ENCODE peak calls at places on chromosomes 12 and 14, in seven cellular contexts. Q is HCT116, B is GM23338, Y is breast epithelium, G is SK-N-SH, R is suprapubic skin, I is H1. M is an unnamed sample. For H3K36me3, the result is how much of the 10 kb centered on the place peaks cover.

GRCh38 chr12:122841544-122842321 is 6.5 kb downstream of the HIP1R start:
- DNase-seq in Q (peak), B (peak), Y (peak), G (peak), R (no peak), I (no peak), M (peak)

GRCh38 chr12:8904665-8905064 is 9.6 kb upstream of the PHC1 start:
- DNase-seq in Q (no peak), B (no peak), Y (no peak), G (no peak), R (no peak), I (no peak), M (no peak)

GRCh38 chr12:12714276-12715001 is 2.7 kb upstream of the CDKN1B start:
- DNase-seq in Q (no peak), B (peak), Y (no peak), G (no peak), R (no peak), I (no peak), M (peak)

GRCh38 chr12:68483592-68484373 is 126.9 kb upstream of the RAP1B start:
- DNase-seq in Q (no peak), B (no peak), Y (no peak), G (no peak), R (no peak), I (no peak), M (no peak)

GRCh38 chr14:58272589-58273372 is 25.6 kb upstream of the ARID4A start:
- DNase-seq in Q (no peak), B (peak), Y (no peak), G (no peak), R (no peak), I (no peak), M (peak)

GRCh38 chr12:53077030-53077429 is 2.2 kb downstream of the SPRYD3 start:
- DNase-seq in Q (no peak), B (no peak), Y (no peak), G (no peak), R (peak), I (no peak), M (no peak)

GRCh38 chr12:131855521-131856142 is 27.4 kb downstream of the MMP17 start:
- DNase-seq in Q (no peak), B (no peak), Y (no peak), G (no peak), R (no peak), I (no peak), M (no peak)

GRCh38 chr12:51821423-51822260 is 26.9 kb downstream of the FIGNL2 start:
- DNase-seq in Q (no peak), B (peak), Y (no peak), G (no peak), R (no peak), I (peak), M (no peak)

GRCh38 chr14:103206023-103206481 is 82.8 kb downstream of the TNFAIP2 start:
- DNase-seq in Q (no peak), B (no peak), Y (no peak), G (no peak), R (no peak), I (no peak), M (no peak)

GRCh38 chr12:78085562-78086182 is 255.0 kb downstream of the NAV3 start:
- DNase-seq in Q (no peak), B (no peak), Y (no peak), G (no peak), R (no peak), I (no peak), M (no peak)

GRCh38 chr12:1063852-1064251 is 72.8 kb downstream of the ERC1 start:
- DNase-seq in Q (no peak), B (no peak), Y (no peak), G (no peak), R (no peak), I (no peak), M (no peak)

GRCh38 chr14:59576332-59577294 is at the start of gene CCDC175:
- DNase-seq in Q (peak), B (peak), Y (no peak), G (peak), R (no peak), I (peak), M (peak)

GRCh38 chr12:103561174-103561573 is 25.9 kb upstream of the STAB2 start:
- DNase-seq in Q (no peak), B (peak), Y (no peak), G (no peak), R (no peak), I (no peak), M (no peak)

GRCh38 chr12:32336261-32336660 is 63.1 kb upstream of the FGD4 start:
- DNase-seq in Q (no peak), B (no peak), Y (no peak), G (no peak), R (no peak), I (no peak), M (no peak)

GRCh38 chr12:71312767-71313375 is 126.7 kb upstream of the LGR5 start:
- DNase-seq in Q (peak), B (no peak), Y (no peak), G (no peak), R (no peak), I (no peak), M (no peak)

GRCh38 chr14:23470947-23471346 is 1.4 kb downstream of the NGDN start:
- DNase-seq in Q (no peak), B (no peak), Y (no peak), G (no peak), R (no peak), I (no peak), M (no peak)
- H3K36me3 ChIP-seq in Q (under half), B (under half), Y (under half), G (half or more), R (under half), I (under half), M (half or more)

DNA sequence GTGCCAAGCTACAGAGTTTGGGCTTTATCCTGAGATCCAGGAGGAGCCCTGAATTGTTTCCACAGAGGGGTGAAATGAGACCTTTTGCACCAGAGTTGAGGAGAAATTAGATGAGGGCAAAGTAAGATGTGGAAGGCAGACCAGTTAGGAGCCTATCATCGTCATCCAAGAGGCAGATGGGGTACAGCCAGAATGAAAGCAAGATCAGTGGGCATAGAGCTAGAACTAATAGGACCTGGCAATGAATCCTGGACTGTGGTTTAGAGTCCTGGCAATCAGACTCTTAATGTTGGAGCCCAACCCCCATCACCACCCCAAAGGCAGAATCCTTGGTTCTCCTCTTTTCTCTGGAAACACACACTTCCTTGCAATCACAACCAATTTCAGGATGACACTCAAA is 166.6 kb upstream of the HMGA2 start:
- DNase-seq in Q (no peak), B (no peak), Y (no peak), G (no peak), R (no peak), I (no peak), M (no peak)
- H3K27ac ChIP-seq in Q (peak), B (no peak), Y (no peak), G (peak), R (no peak), I (no peak), M (no peak)

GRCh38 chr12:25959069-25959961 is 833 bp downstream of the RASSF8 start:
- DNase-seq in Q (no peak), B (peak), Y (peak), G (peak), R (no peak), I (peak), M (peak)
- TF ChIP-seq POLR2AphosphoS5 in Q (no peak), B (no peak), Y (no peak), G (no peak), R (no peak), I (no peak), M (peak)

GRCh38 chr14:69772082-69773017 is 5.4 kb downstream of the SRSF5 start:
- DNase-seq in Q (no peak), B (no peak), Y (no peak), G (no peak), R (no peak), I (no peak), M (no peak)
- H3K36me3 ChIP-seq in Q (half or more), B (half or more), Y (under half), G (half or more), R (half or more), I (half or more), M (half or more)

GRCh38 chr12:124610021-124610606 is 42.7 kb upstream of the NCOR2 start:
- DNase-seq in Q (no peak), B (no peak), Y (no peak), G (no peak), R (no peak), I (no peak), M (no peak)

GRCh38 chr12:124609041-124609984 is 41.9 kb upstream of the NCOR2 start:
- DNase-seq in Q (peak), B (peak), Y (peak), G (peak), R (peak), I (no peak), M (peak)

GRCh38 chr12:124611559-124612391 is 44.4 kb upstream of the NCOR2 start:
- DNase-seq in Q (no peak), B (no peak), Y (no peak), G (no peak), R (no peak), I (no peak), M (no peak)

GRCh38 chr12:124612392-124612680 is 44.9 kb upstream of the NCOR2 start:
- DNase-seq in Q (no peak), B (no peak), Y (no peak), G (no peak), R (no peak), I (no peak), M (no peak)

GRCh38 chr12:124610629-124611558 is 43.5 kb upstream of the NCOR2 start:
- DNase-seq in Q (no peak), B (no peak), Y (no peak), G (no peak), R (no peak), I (no peak), M (peak)
- H3K27ac ChIP-seq in Q (no peak), B (no peak), Y (no peak), G (no peak), R (no peak), I (no peak), M (no peak)

GRCh38 chr12:40794087-40794486 is 101.8 kb downstream of the CNTN1 start:
- DNase-seq in Q (no peak), B (no peak), Y (no peak), G (no peak), R (no peak), I (no peak), M (no peak)

GRCh38 chr12:40788276-40788675 is 96.0 kb downstream of the CNTN1 start:
- DNase-seq in Q (no peak), B (peak), Y (no peak), G (no peak), R (no peak), I (no peak), M (no peak)

GRCh38 chr12:40792792-40793386 is 100.7 kb downstream of the CNTN1 start:
- DNase-seq in Q (no peak), B (peak), Y (no peak), G (no peak), R (no peak), I (no peak), M (no peak)

GRCh38 chr12:40793471-40793870 is 101.2 kb downstream of the CNTN1 start:
- DNase-seq in Q (no peak), B (no peak), Y (no peak), G (no peak), R (no peak), I (no peak), M (no peak)
- TF ChIP-seq POLR2AphosphoS5 in Q (no peak), B (no peak), Y (no peak), G (no peak), R (no peak), I (no peak), M (no peak)

M was measured in stomach.